ENCODE peak calls at places on chromosome 21, in six cellular contexts. M, V, I, O, K and T are unnamed samples.

GRCh38 chr21:33799378-33800090 is 116.1 kb downstream of the ATP5PO start:
- DNase-seq in M (no peak), V (no peak), I (no peak), O (no peak), K (no peak), T (no peak)

GRCh38 chr21:25331286-25331685 is 276.0 kb downstream of the MRPL39 start:
- DNase-seq in M (no peak), V (no peak), I (no peak), O (no peak), K (no peak), T (no peak)

GRCh38 chr21:43345746-43346409 is 81.1 kb downstream of the SIK1 start:
- DNase-seq in M (peak), V (no peak), I (no peak), O (peak), K (no peak), T (no peak)

GRCh38 chr21:32772281-32773047 is 909 bp upstream of the PAXBP1 start:
- DNase-seq in M (peak), V (no peak), I (peak), O (no peak), K (no peak), T (peak)

GRCh38 chr21:36478207-36478701 is 1.7 kb downstream of the CLDN14 start:
- DNase-seq in M (peak), V (peak), I (no peak), O (no peak), K (no peak), T (peak)

GRCh38 chr21:26169061-26169610 is 1.4 kb downstream of the APP start:
- DNase-seq in M (peak), V (no peak), I (peak), O (no peak), K (peak), T (no peak)

GRCh38 chr21:16307256-16307655 is 577.5 kb downstream of the USP25 start:
- DNase-seq in M (no peak), V (no peak), I (no peak), O (no peak), K (no peak), T (no peak)

GRCh38 chr21:33543505-33544129 is 779 bp downstream of the SON start:
- DNase-seq in M (peak), V (no peak), I (peak), O (peak), K (no peak), T (peak)

GRCh38 chr21:15063821-15064575 is 802 bp downstream of the NRIP1 start:
- DNase-seq in M (peak), V (no peak), I (peak), O (peak), K (peak), T (no peak)

GRCh38 chr21:38809170-38809878 is 3.6 kb downstream of the ETS2 start:
- DNase-seq in M (no peak), V (no peak), I (no peak), O (no peak), K (no peak), T (no peak)

GRCh38 chr21:42010507-42011493 is 640 bp upstream of the ZBTB21 start:
- DNase-seq in M (peak), V (no peak), I (no peak), O (peak), K (no peak), T (peak)

GRCh38 chr21:28336299-28336698 is 656.4 kb downstream of the LTN1 start:
- DNase-seq in M (no peak), V (peak), I (no peak), O (no peak), K (peak), T (no peak)

GRCh38 chr21:41621523-41621922 is 113.6 kb upstream of the TMPRSS2 start:
- DNase-seq in M (no peak), V (no peak), I (no peak), O (no peak), K (no peak), T (no peak)

GRCh38 chr21:28334407-28334806 is 658.3 kb downstream of the LTN1 start:
- DNase-seq in M (no peak), V (no peak), I (no peak), O (no peak), K (no peak), T (no peak)

GRCh38 chr21:39523398-39523797 is 71.6 kb downstream of the SH3BGR start:
- DNase-seq in M (no peak), V (no peak), I (no peak), O (no peak), K (no peak), T (no peak)

GRCh38 chr21:39422468-39423241 is 22.9 kb downstream of the LCA5L start:
- DNase-seq in M (no peak), V (no peak), I (no peak), O (no peak), K (no peak), T (no peak)

GRCh38 chr21:27764056-27764455 is 797.2 kb upstream of the ADAMTS5 start:
- DNase-seq in M (no peak), V (no peak), I (no peak), O (no peak), K (no peak), T (no peak)

GRCh38 chr21:32134441-32135159 is 144.2 kb downstream of the MIS18A start:
- DNase-seq in M (no peak), V (no peak), I (no peak), O (no peak), K (no peak), T (no peak)

GRCh38 chr21:45555251-45555556 is 13.0 kb upstream of the SLC19A1 start:
- DNase-seq in M (no peak), V (no peak), I (no peak), O (no peak), K (no peak), T (no peak)

GRCh38 chr21:37237764-37238163 is 29.4 kb downstream of the VPS26C start:
- DNase-seq in M (no peak), V (no peak), I (no peak), O (no peak), K (no peak), T (no peak)

GRCh38 chr21:33121715-33122475 is 52.0 kb downstream of the OLIG1 start:
- DNase-seq in M (no peak), V (no peak), I (no peak), O (no peak), K (no peak), T (no peak)

GRCh38 chr21:29613021-29613420 is 314.3 kb downstream of the BACH1 start:
- DNase-seq in M (no peak), V (no peak), I (no peak), O (no peak), K (no peak), T (no peak)

GRCh38 chr21:45539046-45539795 is 3.0 kb downstream of the SLC19A1 start:
- DNase-seq in M (peak), V (no peak), I (no peak), O (peak), K (peak), T (peak)

GRCh38 chr21:45870851-45871615 is 110.5 kb upstream of the COL6A1 start:
- DNase-seq in M (no peak), V (no peak), I (no peak), O (peak), K (no peak), T (peak)